ENCODE peak calls at places on chromosome 6, in nine cellular contexts. F, W, K, E, D, H, L, B and J are unnamed samples.
A peak's percentile ranks its signal among the peaks of the same experiment; 100 is the strongest.

GRCh38 chr6:143023695-143024094 is 37.0 kb upstream of the AIG1 start:
- DNase-seq in D (no peak), K (no peak), B (no peak), W (no peak), H (no peak), E (no peak), F (no peak), L (no peak), J (no peak)

GRCh38 chr6:11711644-11711993 is 67.0 kb downstream of the ADTRP start:
- DNase-seq in H (no peak), E (no peak), W (no peak), D (peak; percentile 80), K (no peak), F (no peak), B (no peak), L (no peak), J (peak; percentile 35)

GRCh38 chr6:168681748-168682147 is 240.8 kb downstream of the SMOC2 start:
- DNase-seq in H (peak; percentile 30), B (no peak), D (no peak), W (no peak), K (no peak), L (no peak), F (no peak), E (no peak), J (no peak)

GRCh38 chr6:154292855-154293519 is 63.6 kb downstream of the IPCEF1 start:
- DNase-seq in K (no peak), D (peak; percentile 92), B (no peak), L (no peak), F (no peak), H (no peak), W (no peak), E (peak; percentile 88), J (no peak)

GRCh38 chr6:159267165-159267564 is 98.0 kb downstream of the FNDC1 start:
- DNase-seq in K (peak; percentile 19), E (peak; percentile 28), W (peak; percentile 41), B (peak; percentile 7), D (no peak), H (no peak), F (peak; percentile 1), L (peak; percentile 74), J (no peak)

GRCh38 chr6:108576724-108577123 is 16.0 kb downstream of the FOXO3 start:
- DNase-seq in L (no peak), H (peak; percentile 19), K (no peak), F (no peak), W (no peak), D (no peak), B (no peak), E (no peak), J (no peak)

GRCh38 chr6:130482645-130483390 is 117.0 kb downstream of the TMEM200A start:
- DNase-seq in H (no peak), W (no peak), D (peak; percentile 82), E (peak; percentile 39), K (peak; percentile 63), L (no peak), B (peak; percentile 33), F (no peak), J (peak; percentile 9)

GRCh38 chr6:24766685-24767462 is 7.9 kb upstream of the GMNN start:
- DNase-seq in K (no peak), E (peak; percentile 62), D (peak; percentile 49), L (no peak), H (no peak), F (peak; percentile 19), B (no peak), W (peak; percentile 64), J (peak; percentile 36)

GRCh38 chr6:43785220-43785752 is 15.3 kb downstream of the VEGFA start:
- DNase-seq in H (no peak), B (no peak), K (no peak), W (no peak), F (no peak), L (no peak), D (no peak), E (no peak), J (no peak)

GRCh38 chr6:43786664-43787329 is 16.8 kb downstream of the VEGFA start:
- DNase-seq in D (peak; percentile 31), B (no peak), K (no peak), L (no peak), E (peak; percentile 32), W (no peak), F (no peak), H (no peak), J (no peak)

GRCh38 chr6:43788305-43788704 is 18.3 kb downstream of the VEGFA start:
- DNase-seq in L (no peak), F (no peak), B (no peak), K (no peak), H (no peak), W (no peak), E (no peak), D (no peak), J (no peak)

GRCh38 chr6:43784049-43784855 is 14.2 kb downstream of the VEGFA start:
- DNase-seq in B (no peak), W (no peak), L (no peak), D (no peak), K (no peak), E (no peak), F (no peak), H (no peak), J (no peak)

GRCh38 chr6:43785904-43786303 is 15.9 kb downstream of the VEGFA start:
- DNase-seq in F (no peak), W (no peak), B (no peak), H (no peak), D (no peak), L (no peak), E (no peak), K (no peak), J (no peak)
- H3K36me3 ChIP-seq in F (peaks cover 52% of the 10 kb centered on the region), W (peaks cover 42% of the 10 kb centered on the region), B (peaks cover 38% of the 10 kb centered on the region), H (peaks cover 33% of the 10 kb centered on the region), D (peaks cover 52% of the 10 kb centered on the region), L (no peaks in the 10 kb centered on the region), E (peaks cover 44% of the 10 kb centered on the region), K (peaks cover 44% of the 10 kb centered on the region), J (no peaks in the 10 kb centered on the region)

GRCh38 chr6:2896741-2897140 is 6.4 kb downstream of the SERPINB9 start:
- DNase-seq in E (no peak), H (no peak), L (no peak), W (no peak), F (no peak), B (no peak), K (no peak), D (no peak), J (no peak)

GRCh38 chr6:2899596-2899995 is 3.5 kb downstream of the SERPINB9 start:
- DNase-seq in H (no peak), F (no peak), L (no peak), K (no peak), D (no peak), E (no peak), B (no peak), W (no peak), J (no peak)

GRCh38 chr6:2902470-2902762 is 693 bp downstream of the SERPINB9 start:
- DNase-seq in L (no peak), B (no peak), H (no peak), K (no peak), F (no peak), D (peak; percentile 24), E (no peak), W (no peak), J (no peak)

GRCh38 chr6:2900821-2901644 is 2.1 kb downstream of the SERPINB9 start:
- DNase-seq in K (no peak), B (no peak), L (no peak), D (no peak), E (no peak), W (no peak), H (no peak), F (no peak), J (no peak)

DNA sequence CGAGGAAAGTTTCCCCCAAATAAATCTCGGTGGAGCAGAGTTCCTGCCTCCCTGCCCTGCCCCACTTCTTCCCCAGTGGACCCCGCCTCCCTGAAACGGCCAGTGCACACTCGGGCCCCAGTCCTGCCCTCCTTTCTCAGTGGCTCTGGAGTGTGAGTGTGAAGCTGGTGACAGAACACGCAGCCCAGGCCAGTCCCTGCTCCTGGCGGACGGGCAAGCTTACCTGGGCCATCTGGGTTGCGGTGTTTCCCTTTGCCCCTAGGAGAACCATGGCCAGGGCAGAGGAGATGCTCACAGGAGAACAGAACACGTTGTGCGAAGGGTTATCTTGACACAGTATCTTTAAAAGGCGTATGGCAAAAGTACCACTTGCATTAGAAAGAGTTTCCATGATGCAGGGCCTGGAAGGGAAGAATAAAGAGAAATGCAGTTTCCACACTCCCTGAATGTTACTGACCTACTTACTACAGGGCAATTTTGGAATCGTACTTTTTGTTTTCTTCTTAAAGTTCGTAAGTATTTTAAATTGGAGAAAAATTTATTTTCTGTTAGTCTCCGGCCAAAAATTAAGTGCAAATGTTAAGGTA is 2.8 kb downstream of the SERPINB9 start:
- DNase-seq in D (no peak), E (no peak), B (no peak), H (no peak), L (no peak), F (no peak), K (no peak), W (no peak), J (no peak)
- H3K27ac ChIP-seq in D (no peak overlapping the region), E (no peak overlapping the region), B (no peak overlapping the region), H (no peak overlapping the region), L (no peak overlapping the region), F (no peak overlapping the region), K (no peak overlapping the region), W (peak overlapping the region; percentile 81), J (peak overlapping the region; percentile 90)

DNA sequence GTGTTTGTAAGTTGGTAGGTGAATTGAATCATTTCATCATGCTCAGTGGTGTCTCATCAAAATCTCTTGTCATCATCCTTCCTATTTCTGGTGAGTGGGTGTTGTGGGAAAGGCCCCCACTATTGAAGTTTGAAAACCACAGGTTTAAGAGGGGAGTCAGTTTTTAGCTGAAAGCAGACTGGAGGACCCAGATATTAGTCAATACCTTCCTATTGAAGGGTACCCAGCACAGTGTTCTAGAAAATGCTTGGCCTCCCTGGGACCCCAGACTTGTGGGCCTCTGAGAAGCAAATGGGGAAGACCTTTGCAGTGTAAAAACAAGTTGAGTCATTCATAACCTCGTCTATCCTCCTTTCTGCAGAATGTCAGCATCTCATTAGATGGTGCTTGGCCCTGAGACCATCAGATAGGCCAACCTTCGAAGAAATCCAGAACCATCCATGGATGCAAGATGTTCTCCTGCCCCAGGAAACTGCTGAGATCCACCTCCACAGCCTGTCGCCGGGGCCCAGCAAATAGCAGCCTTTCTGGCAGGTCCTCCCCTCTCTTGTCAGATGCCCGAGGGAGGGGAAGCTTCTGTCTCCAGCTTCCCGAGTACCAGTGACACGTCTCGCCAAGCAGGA is 3.7 kb downstream of the PIM1 start:
- DNase-seq in D (no peak), W (no peak), K (no peak), H (no peak), L (no peak), B (no peak), E (no peak), F (no peak), J (no peak)
- H3K36me3 ChIP-seq in D (peaks cover 37% of the 10 kb centered on the region), W (peaks cover 55% of the 10 kb centered on the region), K (peaks cover 42% of the 10 kb centered on the region), H (peaks cover 37% of the 10 kb centered on the region), L (peaks cover 3% of the 10 kb centered on the region), B (peaks cover 14% of the 10 kb centered on the region), E (peaks cover 39% of the 10 kb centered on the region), F (peaks cover 21% of the 10 kb centered on the region), J (peaks cover 32% of the 10 kb centered on the region)

DNA sequence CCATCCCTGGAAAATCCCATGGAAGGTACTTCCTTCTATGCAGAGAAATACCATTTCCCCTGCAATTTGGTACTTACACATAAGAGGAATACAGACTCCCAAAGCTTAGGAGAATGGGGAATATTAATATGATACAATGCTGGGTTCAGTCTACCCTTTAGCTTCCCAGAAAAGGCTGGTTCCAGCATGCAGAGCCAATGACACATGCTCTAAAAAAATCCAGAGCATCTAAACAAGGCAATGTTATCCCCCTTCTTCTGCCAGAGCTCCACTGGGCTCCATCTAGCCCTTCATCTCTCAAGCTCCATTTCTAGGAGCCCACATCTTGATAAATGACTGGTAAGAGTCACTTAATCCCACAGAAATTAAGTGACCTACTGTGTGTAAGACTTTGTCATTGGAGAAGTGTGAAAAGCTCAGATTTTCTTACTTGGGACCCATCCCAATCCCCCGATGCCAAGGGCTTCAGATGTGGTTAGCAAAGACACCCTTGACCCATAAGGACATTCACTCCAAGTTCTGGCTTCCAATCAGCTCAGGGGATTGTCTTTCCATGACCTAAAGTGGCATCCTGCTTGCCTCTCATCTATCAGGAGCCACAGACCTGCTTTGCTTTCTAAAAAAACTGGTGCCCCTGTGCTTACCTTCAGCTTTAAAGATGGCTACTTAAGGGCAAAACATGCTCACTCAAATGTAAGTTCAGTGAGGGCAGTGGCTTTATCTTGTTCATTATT is 137.5 kb downstream of the UNC5CL start:
- DNase-seq in D (no peak), E (no peak), L (no peak), F (no peak), H (no peak), B (no peak), W (no peak), K (no peak), J (no peak)
- H3K27ac ChIP-seq in D (no peak overlapping the region), E (no peak overlapping the region), L (no peak overlapping the region), F (peak overlapping the region; percentile 51), H (peak overlapping the region; percentile 75), B (no peak overlapping the region), W (no peak overlapping the region), K (no peak overlapping the region), J (no peak overlapping the region)